ENCODE peak calls at places on chromosomes 6 and 20, in seven cellular contexts. G is GM23338, U is right atrium auricular region, T is epithelial cell of esophagus, V is adrenal gland, L is Karpas-422, Q is fibroblast of lung. P is an unnamed sample.

GRCh38 chr20:40887100-40887499 is 141.5 kb upstream of the TOP1 start:
- DNase-seq in G (no peak), Q (no peak), V (no peak), L (no peak), T (no peak), U (no peak), P (no peak)

GRCh38 chr20:45400346-45401031 is 7.6 kb upstream of the DBNDD2 start:
- DNase-seq in G (no peak), U (no peak), L (no peak), V (no peak), T (no peak), Q (no peak), P (no peak)

GRCh38 chr6:12113190-12113578 is 101.1 kb downstream of the HIVEP1 start:
- DNase-seq in T (peak), Q (peak), L (no peak), V (no peak), G (no peak), U (no peak), P (peak)

GRCh38 chr6:166515072-166515810 is 71.2 kb downstream of the RAMACL start:
- DNase-seq in U (no peak), V (no peak), L (peak), T (peak), G (no peak), Q (peak), P (peak)

GRCh38 chr6:57089687-57090457 is at the start of gene ZNF451:
- DNase-seq in U (peak), Q (peak), L (peak), G (peak), T (peak), V (peak), P (peak)

GRCh38 chr6:53492860-53493634 is 51.9 kb downstream of the GCLC start:
- DNase-seq in G (peak), V (peak), U (no peak), Q (peak), T (peak), L (peak), P (peak)

GRCh38 chr6:28648035-28648877 is 122.6 kb downstream of the GPX5 start:
- DNase-seq in T (peak), V (peak), G (peak), Q (peak), L (peak), U (no peak), P (peak)

GRCh38 chr6:137883400-137883888 is 16.4 kb downstream of the TNFAIP3 start:
- DNase-seq in T (no peak), Q (no peak), G (no peak), L (peak), U (no peak), V (no peak), P (peak)

GRCh38 chr20:57582432-57583288 is 21.8 kb downstream of the PCK1 start:
- DNase-seq in G (peak), L (peak), V (peak), U (peak), Q (peak), T (peak), P (no peak)

GRCh38 chr20:47009784-47010183 is 115.1 kb downstream of the EYA2 start:
- DNase-seq in V (no peak), U (no peak), L (no peak), G (no peak), Q (no peak), T (no peak), P (no peak)

GRCh38 chr6:37205189-37205996 is 35.4 kb downstream of the PIM1 start:
- DNase-seq in T (no peak), Q (no peak), V (no peak), U (no peak), G (no peak), L (no peak), P (no peak)

GRCh38 chr6:143059616-143060353 is 904 bp upstream of the AIG1 start:
- DNase-seq in G (peak), T (peak), Q (peak), V (peak), L (no peak), U (no peak), P (peak)

GRCh38 chr6:131116755-131117360 is 18.4 kb upstream of the AKAP7 start:
- DNase-seq in Q (peak), V (no peak), U (no peak), L (peak), T (peak), G (peak), P (peak)

GRCh38 chr20:22560817-22561216 is 23.6 kb downstream of the FOXA2 start:
- DNase-seq in T (no peak), V (no peak), L (no peak), Q (no peak), U (no peak), G (peak), P (no peak)

GRCh38 chr6:127641905-127642304 is 64.9 kb downstream of the C6orf58 start:
- DNase-seq in U (no peak), Q (peak), L (peak), V (no peak), G (peak), T (peak), P (peak)

GRCh38 chr6:46325561-46326525 is 155.1 kb upstream of the ENPP5 start:
- DNase-seq in T (no peak), V (no peak), G (peak), U (no peak), L (peak), Q (peak), P (no peak)

GRCh38 chr6:7137335-7138106 is 29.8 kb downstream of the RREB1 start:
- DNase-seq in T (peak), G (peak), V (peak), U (no peak), L (no peak), Q (peak), P (peak)

GRCh38 chr6:78868124-78868523 is 773 bp downstream of the IRAK1BP1 start:
- DNase-seq in Q (no peak), L (peak), G (no peak), T (no peak), V (no peak), U (no peak), P (peak)

GRCh38 chr20:47792021-47792618 is 6.8 kb upstream of the SULF2 start:
- DNase-seq in L (no peak), U (peak), G (no peak), Q (peak), V (peak), T (peak), P (peak)

GRCh38 chr6:4732691-4733315 is 43.4 kb upstream of the CDYL start:
- DNase-seq in G (peak), V (peak), Q (peak), T (peak), U (peak), L (no peak), P (peak)

GRCh38 chr6:85865665-85866372 is 223.1 kb upstream of the SYNCRIP start:
- DNase-seq in G (no peak), U (no peak), V (no peak), L (peak), Q (peak), T (peak), P (peak)

GRCh38 chr6:144131248-144131709 is 19.0 kb upstream of the STX11 start:
- DNase-seq in T (peak), U (no peak), V (no peak), L (no peak), G (no peak), Q (peak), P (peak)

GRCh38 chr6:399785-400517 is 8.4 kb downstream of the IRF4 start:
- DNase-seq in U (no peak), T (no peak), V (no peak), G (no peak), Q (no peak), L (no peak), P (no peak)

GRCh38 chr6:97059473-97059872 is 134.9 kb downstream of the KLHL32 start:
- DNase-seq in T (peak), Q (peak), V (no peak), L (peak), G (peak), U (no peak), P (peak)

GRCh38 chr20:4613718-4614620 is 107.7 kb upstream of the PRND start:
- DNase-seq in T (peak), G (peak), U (peak), Q (peak), L (peak), V (peak), P (peak)

GRCh38 chr20:44646023-44646640 is 5.4 kb downstream of the ADA start:
- DNase-seq in U (no peak), L (peak), V (no peak), Q (peak), G (peak), T (no peak), P (no peak)

GRCh38 chr20:34755367-34755766 is 51.2 kb downstream of the TP53INP2 start:
- DNase-seq in Q (no peak), V (no peak), T (no peak), L (no peak), U (no peak), G (no peak), P (no peak)

GRCh38 chr6:36362551-36363389 is 24.7 kb downstream of the ETV7 start:
- DNase-seq in V (no peak), L (no peak), Q (no peak), U (no peak), T (no peak), G (no peak), P (no peak)

GRCh38 chr6:23952214-23952613 is 173.8 kb upstream of the NRSN1 start:
- DNase-seq in U (no peak), L (no peak), Q (no peak), V (no peak), T (no peak), G (no peak), P (no peak)

GRCh38 chr20:8414611-8415274 is 282.7 kb downstream of the PLCB1 start:
- DNase-seq in Q (peak), U (no peak), V (no peak), L (no peak), G (no peak), T (peak), P (peak)

DNA sequence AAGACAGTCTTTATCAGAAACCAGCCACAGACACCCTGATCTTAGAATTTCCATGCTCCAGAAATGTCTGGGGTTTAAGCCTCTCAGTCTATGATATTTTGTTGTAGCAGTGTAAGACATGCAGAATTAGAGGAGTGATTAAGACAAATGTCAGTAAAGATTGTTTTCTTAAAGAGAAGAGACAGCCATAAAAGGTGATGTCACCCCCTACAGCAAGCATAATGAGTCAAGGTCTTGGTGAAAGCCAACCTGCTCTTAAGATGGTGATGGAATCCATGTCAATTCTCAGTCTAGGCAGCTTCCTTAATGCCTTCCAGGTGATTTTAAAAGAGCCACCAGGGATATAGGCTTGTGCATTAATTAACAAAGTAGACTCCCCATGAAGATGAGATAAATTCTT is 849.9 kb upstream of the EPHA7 start:
- DNase-seq in U (no peak), L (no peak), G (no peak), Q (no peak), V (no peak), T (peak), P (no peak)
- H3K4me3 ChIP-seq in U (no peak), L (no peak), G (no peak), Q (no peak), V (no peak), T (no peak), P (no peak)

GRCh38 chr20:31713312-31714049 is 9.2 kb downstream of the BCL2L1 start:
- DNase-seq in Q (peak), T (peak), G (peak), V (peak), L (no peak), U (peak), P (peak)

GRCh38 chr20:31712112-31712553 is 10.5 kb downstream of the BCL2L1 start:
- DNase-seq in G (peak), U (peak), T (no peak), V (peak), Q (no peak), L (no peak), P (no peak)

GRCh38 chr20:31711416-31712111 is 11.1 kb downstream of the BCL2L1 start:
- DNase-seq in Q (no peak), G (no peak), T (no peak), V (no peak), L (no peak), U (no peak), P (no peak)

GRCh38 chr20:31710423-31711250 is 12.0 kb downstream of the BCL2L1 start:
- DNase-seq in T (peak), U (no peak), G (no peak), Q (peak), L (no peak), V (no peak), P (peak)

GRCh38 chr20:31712564-31713311 is 9.9 kb downstream of the BCL2L1 start:
- DNase-seq in G (peak), L (no peak), Q (peak), T (peak), U (peak), V (peak), P (peak)
- H3K4me3 ChIP-seq in G (peak), L (no peak), Q (peak), T (no peak), U (peak), V (no peak), P (no peak)

DNA sequence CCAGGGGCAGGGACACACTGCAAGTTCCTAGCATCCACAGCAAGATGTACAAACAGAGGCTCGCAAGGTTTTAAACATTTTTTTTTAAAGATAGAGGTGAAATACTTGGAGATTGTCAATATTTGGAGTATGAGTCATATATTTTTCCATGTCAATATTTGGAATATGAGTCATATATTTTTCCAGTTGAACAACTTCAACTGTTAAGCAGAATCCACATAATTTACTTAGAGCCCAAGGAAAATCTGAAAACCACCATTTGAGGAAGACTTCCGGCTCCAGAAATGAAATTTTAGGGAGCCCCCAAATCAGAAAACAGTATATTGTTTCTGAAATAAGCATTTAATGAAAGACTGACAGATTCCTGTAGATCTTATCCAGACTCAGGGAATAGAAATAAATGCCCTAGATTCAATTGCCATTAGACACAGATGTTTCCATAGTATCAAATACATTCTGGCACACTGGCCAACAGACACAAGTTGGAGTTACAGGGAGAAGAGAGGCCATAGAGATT is 51.6 kb upstream of the FAM184A start:
- DNase-seq in T (peak), L (no peak), U (no peak), V (no peak), G (no peak), Q (peak), P (peak)
- H3K4me3 ChIP-seq in T (no peak), L (no peak), U (no peak), V (no peak), G (no peak), Q (no peak), P (no peak)

DNA sequence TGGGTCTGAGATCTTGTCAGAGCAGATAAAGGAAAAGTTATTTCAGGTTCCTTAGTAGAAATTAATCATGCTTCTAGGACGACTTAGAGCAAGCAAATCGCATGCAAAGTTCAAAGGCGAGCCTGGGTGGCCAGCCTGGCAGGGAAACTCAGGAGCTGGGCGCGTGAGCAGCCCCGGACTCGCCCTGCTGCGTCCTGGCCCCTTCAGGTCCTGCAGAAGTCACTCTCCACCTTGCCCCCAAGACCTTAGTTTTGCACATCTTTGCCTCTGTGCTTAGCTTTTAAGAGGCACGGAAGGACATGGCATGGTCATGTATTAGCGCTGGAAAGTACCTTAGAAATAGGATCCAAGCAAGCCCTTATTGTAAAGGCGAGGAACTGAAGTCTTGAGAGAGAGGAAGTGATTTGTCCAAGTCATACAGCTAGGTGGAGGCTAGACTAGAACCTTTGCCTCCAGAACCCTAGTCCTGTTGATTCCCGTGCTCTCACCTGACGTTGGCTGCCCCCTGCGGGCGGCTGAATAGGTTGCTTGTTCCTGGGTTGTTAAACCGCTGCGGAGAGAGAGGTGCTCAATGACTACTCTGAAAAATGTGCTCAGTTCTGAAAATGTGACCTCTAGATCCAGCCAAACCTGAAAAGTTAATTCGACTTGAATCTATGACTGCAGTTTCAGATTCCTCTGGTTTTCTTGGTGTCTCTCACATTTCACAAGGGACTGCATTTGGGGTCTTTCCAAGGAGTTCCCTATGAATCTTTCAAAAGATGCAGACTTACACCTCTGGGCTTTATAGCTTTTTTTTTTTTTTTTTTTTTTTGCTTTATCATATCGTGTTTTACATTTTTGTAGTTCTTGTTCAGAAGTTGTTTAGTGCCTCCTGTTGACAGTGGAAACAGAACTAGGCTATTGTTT is 2.7 kb downstream of the MYB start:
- DNase-seq in G (peak), Q (peak), U (no peak), V (peak), L (peak), T (peak), P (peak)
- H3K4me3 ChIP-seq in G (peak), Q (peak), U (peak), V (no peak), L (peak), T (peak), P (peak)